ENCODE peak calls at places on chromosomes 1 and 21, in five cellular contexts. E is HepG2, K is IMR-90, C is GM12878, N is A549. F is an unnamed sample.

GRCh38 chr1:117093870-117094621 is 27.5 kb downstream of the TRIM45 start:
- DNase-seq in E (no peak), K (peak), C (no peak), N (peak), F (no peak)

GRCh38 chr1:201633811-201634210 is 94.9 kb downstream of the NAV1 start:
- DNase-seq in E (no peak), K (peak), C (no peak), N (no peak), F (no peak)

GRCh38 chr1:54112027-54112426 is 40.8 kb downstream of the CDCP2 start:
- DNase-seq in E (no peak), K (no peak), C (no peak), N (no peak), F (no peak)

GRCh38 chr1:88357690-88358089 is 326.4 kb upstream of the PKN2 start:
- DNase-seq in E (no peak), K (no peak), C (no peak), N (no peak), F (no peak)

GRCh38 chr1:24308365-24309015 is 10.7 kb upstream of the GRHL3 start:
- DNase-seq in E (no peak), K (no peak), C (no peak), N (no peak), F (peak)

GRCh38 chr1:200039849-200040479 is 12.5 kb downstream of the NR5A2 start:
- DNase-seq in E (no peak), K (no peak), C (no peak), N (no peak), F (no peak)

GRCh38 chr1:147541672-147542548 is 609 bp downstream of the BCL9 start:
- DNase-seq in E (no peak), K (peak), C (no peak), N (no peak), F (peak)

GRCh38 chr1:59333626-59334277 is 36.9 kb downstream of the FGGY start:
- DNase-seq in E (no peak), K (no peak), C (no peak), N (no peak), F (no peak)

GRCh38 chr1:8247821-8248436 is 70.0 kb upstream of the SLC45A1 start:
- DNase-seq in E (no peak), K (no peak), C (no peak), N (no peak), F (no peak)

GRCh38 chr1:200960236-200960947 is 63.1 kb downstream of the KIF21B start:
- DNase-seq in E (no peak), K (no peak), C (no peak), N (no peak), F (no peak)

GRCh38 chr1:1084028-1084371 is 9.9 kb upstream of the RNF223 start:
- DNase-seq in E (no peak), K (no peak), C (no peak), N (no peak), F (no peak)

GRCh38 chr1:115665746-115666145 is 24.0 kb downstream of the VANGL1 start:
- DNase-seq in E (no peak), K (no peak), C (no peak), N (no peak), F (no peak)

GRCh38 chr1:159067699-159068621 is 8.6 kb downstream of the AIM2 start:
- DNase-seq in E (no peak), K (no peak), C (peak), N (no peak), F (no peak)

GRCh38 chr21:44067011-44067839 is 40.0 kb upstream of the PWP2 start:
- DNase-seq in E (peak), K (no peak), C (no peak), N (no peak), F (no peak)

GRCh38 chr1:193019442-193020026 is 39.6 kb downstream of the UCHL5 start:
- DNase-seq in E (peak), K (peak), C (no peak), N (peak), F (no peak)

GRCh38 chr1:237875291-237875690 is 15.4 kb downstream of the ZP4 start:
- DNase-seq in E (no peak), K (peak), C (no peak), N (no peak), F (no peak)

GRCh38 chr1:53572061-53572801 is 113.0 kb downstream of the DMRTB1 start:
- DNase-seq in E (no peak), K (peak), C (no peak), N (peak), F (no peak)

GRCh38 chr1:231626951-231627614 is 493 bp downstream of the DISC1 start:
- DNase-seq in E (peak), K (peak), C (no peak), N (peak), F (peak)

GRCh38 chr1:156625436-156626078 is 6.3 kb downstream of the HAPLN2 start:
- DNase-seq in E (no peak), K (peak), C (no peak), N (no peak), F (peak)

GRCh38 chr1:163036661-163037060 is 32.5 kb upstream of the RGS4 start:
- DNase-seq in E (no peak), K (peak), C (no peak), N (no peak), F (no peak)

GRCh38 chr1:44283524-44284173 is 70.4 kb downstream of the DMAP1 start:
- DNase-seq in E (peak), K (no peak), C (no peak), N (peak), F (no peak)

GRCh38 chr1:115426271-115426771 is 88.3 kb upstream of the NGF start:
- DNase-seq in E (no peak), K (peak), C (no peak), N (no peak), F (no peak)

GRCh38 chr1:197915217-197915616 is 2.0 kb upstream of the LHX9 start:
- DNase-seq in E (no peak), K (no peak), C (no peak), N (no peak), F (no peak)

GRCh38 chr1:147676306-147677085 is 6.2 kb upstream of the ACP6 start:
- DNase-seq in E (peak), K (peak), C (no peak), N (peak), F (no peak)

GRCh38 chr21:35933466-35933865 is 126.9 kb downstream of the SETD4 start:
- DNase-seq in E (no peak), K (peak), C (no peak), N (no peak), F (no peak)

GRCh38 chr1:215878843-215879242 is 311.7 kb downstream of the KCTD3 start:
- DNase-seq in E (no peak), K (no peak), C (peak), N (no peak), F (no peak)

GRCh38 chr1:198001776-198002408 is 84.7 kb downstream of the LHX9 start:
- DNase-seq in E (no peak), K (peak), C (no peak), N (no peak), F (no peak)

GRCh38 chr1:101150676-101151075 is 86.1 kb upstream of the S1PR1 start:
- DNase-seq in E (peak), K (peak), C (no peak), N (no peak), F (no peak)

GRCh38 chr1:164576311-164577271 is 17.6 kb downstream of the PBX1 start:
- DNase-seq in E (no peak), K (peak), C (no peak), N (no peak), F (peak)

GRCh38 chr1:91683598-91683951 is 182.9 kb downstream of the CDC7 start:
- DNase-seq in E (no peak), K (no peak), C (no peak), N (no peak), F (no peak)

GRCh38 chr1:4518621-4519020 is 135.8 kb upstream of the AJAP1 start:
- DNase-seq in E (no peak), K (no peak), C (no peak), N (no peak), F (no peak)

GRCh38 chr1:76657618-76658017 is 209.7 kb upstream of the ST6GALNAC5 start:
- DNase-seq in E (no peak), K (no peak), C (no peak), N (no peak), F (no peak)

GRCh38 chr21:44530903-44531605 is 8.9 kb downstream of the KRTAP10-1 start:
- DNase-seq in E (no peak), K (no peak), C (no peak), N (no peak), F (no peak)

GRCh38 chr1:10251325-10252103 is 41.1 kb downstream of the KIF1B start:
- DNase-seq in E (no peak), K (peak), C (no peak), N (no peak), F (no peak)

GRCh38 chr1:33610864-33611455 is 138.5 kb downstream of the ZSCAN20 start:
- DNase-seq in E (no peak), K (no peak), C (no peak), N (no peak), F (no peak)

GRCh38 chr1:161196521-161197451 is 2.1 kb downstream of the ADAMTS4 start:
- DNase-seq in E (no peak), K (peak), C (no peak), N (no peak), F (no peak)

GRCh38 chr1:28437260-28437923 is 67.9 kb downstream of the PHACTR4 start:
- DNase-seq in E (peak), K (peak), C (no peak), N (no peak), F (no peak)

GRCh38 chr1:73593379-73593778 is 604.6 kb downstream of the LRRIQ3 start:
- DNase-seq in E (no peak), K (no peak), C (no peak), N (no peak), F (peak)

GRCh38 chr1:154698320-154699096 is 90.5 kb upstream of the ADAR start:
- DNase-seq in E (peak), K (no peak), C (no peak), N (no peak), F (no peak)

GRCh38 chr1:204788470-204788869 is 82.2 kb upstream of the NFASC start:
- DNase-seq in E (no peak), K (no peak), C (no peak), N (no peak), F (no peak)

GRCh38 chr1:41936107-41936506 is 17.4 kb upstream of the HIVEP3 start:
- DNase-seq in E (no peak), K (peak), C (no peak), N (no peak), F (no peak)
- TF ChIP-seq RFX5 in E (no peak), K (no peak), C (no peak), N (no peak), F (no peak)

GRCh38 chr1:18583326-18583941 is 47.2 kb upstream of the PAX7 start:
- DNase-seq in E (no peak), K (no peak), C (no peak), N (no peak), F (no peak)
- TF ChIP-seq RFX5 in E (no peak), K (no peak), C (no peak), N (no peak), F (no peak)

GRCh38 chr21:17370750-17371325 is 142.0 kb upstream of the CXADR start:
- DNase-seq in E (no peak), K (no peak), C (no peak), N (no peak), F (no peak)
- TF ChIP-seq RFX5 in E (no peak), K (no peak), C (no peak), N (no peak), F (no peak)

GRCh38 chr1:64745986-64746940 is 1.4 kb downstream of the RAVER2 start:
- DNase-seq in E (no peak), K (peak), C (no peak), N (no peak), F (no peak)

GRCh38 chr1:64748222-64748621 is 3.3 kb downstream of the RAVER2 start:
- DNase-seq in E (no peak), K (no peak), C (no peak), N (no peak), F (no peak)

GRCh38 chr1:64744492-64745180 is at the start of gene RAVER2:
- DNase-seq in E (peak), K (peak), C (no peak), N (peak), F (no peak)

GRCh38 chr1:64743954-64744491 is 852 bp upstream of the RAVER2 start:
- DNase-seq in E (no peak), K (no peak), C (no peak), N (no peak), F (no peak)

DNA sequence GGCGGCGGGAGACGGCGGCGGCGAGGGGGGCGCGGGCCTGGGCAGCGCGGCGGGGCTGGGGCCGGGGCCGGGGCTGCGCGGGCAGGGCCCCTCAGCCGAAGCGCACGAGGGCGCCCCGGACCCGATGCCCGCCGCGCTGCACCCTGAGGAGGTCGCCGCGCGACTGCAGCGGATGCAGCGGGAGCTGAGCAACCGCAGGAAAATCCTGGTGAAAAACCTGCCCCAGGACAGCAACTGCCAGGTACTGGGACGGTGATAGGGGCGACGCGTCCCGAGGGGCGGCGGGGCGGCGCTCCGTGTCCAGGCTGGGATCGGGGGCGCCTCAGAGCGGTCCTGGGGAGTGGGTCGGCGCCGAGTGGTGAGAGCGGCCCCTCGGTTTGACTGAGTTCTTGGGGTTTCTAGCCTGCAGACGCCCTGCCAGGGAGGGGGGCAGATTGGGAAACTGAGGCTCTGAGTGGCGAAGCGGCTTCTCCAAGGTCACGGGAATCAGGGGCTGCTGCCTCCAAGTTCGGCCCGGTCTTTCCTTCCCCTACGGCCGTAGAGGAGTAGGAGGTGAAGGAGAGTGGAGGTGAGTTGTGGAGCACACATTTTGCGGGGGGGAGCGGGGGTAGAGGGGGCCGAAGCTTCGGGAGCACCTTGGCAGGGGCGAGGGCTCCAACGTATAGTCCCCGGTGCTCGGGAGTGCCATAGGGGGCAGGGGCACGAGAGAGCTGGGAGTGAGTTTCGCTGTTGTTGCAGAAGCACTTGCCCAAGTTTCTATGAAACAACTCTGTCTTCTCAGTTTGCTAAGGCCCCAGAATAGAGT is 508 bp downstream of the RAVER2 start:
- DNase-seq in E (peak), K (no peak), C (no peak), N (peak), F (peak)
- TF ChIP-seq RFX5 in E (no peak), K (no peak), C (no peak), N (no peak), F (no peak)

DNA sequence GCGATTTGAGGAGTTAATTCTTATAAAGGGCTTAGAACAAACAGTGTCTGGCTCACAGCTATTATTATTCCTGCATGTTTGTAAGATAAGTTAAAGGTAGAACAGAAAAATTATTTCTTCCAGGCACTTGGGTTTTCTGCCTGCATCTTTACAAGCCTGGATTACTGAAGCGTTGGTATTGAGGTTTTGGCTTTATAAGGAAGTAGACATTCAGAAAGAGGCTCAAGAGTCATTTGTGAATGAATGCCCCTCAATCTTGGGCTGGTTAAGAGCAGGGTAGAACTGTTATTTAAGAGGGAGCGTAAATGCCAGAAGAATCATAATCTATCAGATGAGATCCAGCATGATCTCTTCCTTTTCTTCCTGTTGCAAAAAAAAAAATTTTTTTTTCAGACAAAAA is 77.3 kb upstream of the ARID1A start:
- DNase-seq in E (no peak), K (no peak), C (no peak), N (no peak), F (no peak)
- TF ChIP-seq RFX5 in E (no peak), K (no peak), C (no peak), N (no peak), F (no peak)

GRCh38 chr1:12466816-12467215 is 151.2 kb downstream of the DHRS3 start:
- DNase-seq in E (no peak), K (no peak), C (no peak), N (no peak), F (no peak)

GRCh38 chr1:12464028-12464427 is 154.0 kb downstream of the DHRS3 start:
- DNase-seq in E (no peak), K (no peak), C (no peak), N (no peak), F (no peak)

GRCh38 chr1:12465126-12465525 is 152.9 kb downstream of the DHRS3 start:
- DNase-seq in E (no peak), K (no peak), C (no peak), N (no peak), F (no peak)

GRCh38 chr1:12462586-12462985 is 155.4 kb downstream of the DHRS3 start:
- DNase-seq in E (no peak), K (no peak), C (no peak), N (no peak), F (no peak)

GRCh38 chr1:12464627-12465056 is 153.4 kb downstream of the DHRS3 start:
- DNase-seq in E (no peak), K (peak), C (no peak), N (no peak), F (no peak)
- TF ChIP-seq RFX5 in E (no peak), K (no peak), C (no peak), N (no peak), F (no peak)

GRCh38 chr1:194445244-194445643 is 1258.8 kb upstream of the B3GALT2 start:
- DNase-seq in E (no peak), K (no peak), C (no peak), N (no peak), F (no peak)

GRCh38 chr1:194442911-194443310 is 1256.5 kb upstream of the B3GALT2 start:
- DNase-seq in E (no peak), K (no peak), C (no peak), N (no peak), F (no peak)

DNA sequence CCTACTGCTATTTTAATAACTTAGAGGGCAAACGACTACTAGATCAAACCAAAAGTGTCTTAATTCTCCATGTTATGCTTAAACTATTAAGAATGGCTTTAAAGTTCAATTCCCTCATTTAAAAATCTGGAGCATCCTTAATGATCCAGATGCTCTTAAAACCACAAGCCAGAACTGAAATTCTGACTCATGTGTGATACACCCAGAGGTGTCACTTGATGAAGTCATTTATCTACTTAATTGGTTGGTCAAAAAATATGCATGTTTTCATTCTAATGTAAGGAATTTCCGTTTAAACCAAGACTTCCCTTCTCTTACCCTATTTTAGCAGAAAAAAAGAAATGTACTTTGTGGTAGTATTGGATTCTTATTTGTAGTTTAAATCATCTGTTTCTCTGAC is 1261.2 kb upstream of the B3GALT2 start:
- DNase-seq in E (no peak), K (peak), C (no peak), N (no peak), F (no peak)
- TF ChIP-seq RFX5 in E (no peak), K (no peak), C (no peak), N (no peak), F (no peak)